ENCODE peak calls at places on chromosomes 2 and 18, in nine cellular contexts. One of them, this sample, is unnamed.
A peak's percentile ranks its signal among the peaks of the same experiment; 100 is the strongest.

GRCh38 chr2:51903728-51904127 is 871.8 kb upstream of the NRXN1 start:
- DNase-seq in LoVo: no peak
- DNase-seq in K562: no peak
- DNase-seq in skeletal muscle cell: no peak
- DNase-seq in BE2C: no peak
- DNase-seq in smooth muscle cell of the brain vasculature: no peak
- DNase-seq in neuronal stem cell: no peak
- DNase-seq in right cardiac atrium: no peak
- DNase-seq in stimulated activated CD4-positive, alpha-beta T cell treated with anti-CD3 and anti-CD28 coated beads, Interleukin-15, amount 100 ng/mL, for 24 hours: no peak
- DNase-seq in this sample: no peak

GRCh38 chr18:811192-812122 is 585 bp downstream of the YES1 start:
- DNase-seq in LoVo: no peak
- DNase-seq in K562: no peak
- DNase-seq in skeletal muscle cell: no peak
- DNase-seq in BE2C: no peak
- DNase-seq in smooth muscle cell of the brain vasculature: no peak
- DNase-seq in neuronal stem cell: peak; percentile 60
- DNase-seq in right cardiac atrium: no peak
- DNase-seq in stimulated activated CD4-positive, alpha-beta T cell treated with anti-CD3 and anti-CD28 coated beads, Interleukin-15, amount 100 ng/mL, for 24 hours: peak; percentile 26
- DNase-seq in this sample: peak; percentile 67

GRCh38 chr2:239593965-239594771 is 193.3 kb upstream of the HDAC4 start:
- DNase-seq in LoVo: no peak
- DNase-seq in K562: no peak
- DNase-seq in skeletal muscle cell: no peak
- DNase-seq in BE2C: no peak
- DNase-seq in smooth muscle cell of the brain vasculature: no peak
- DNase-seq in neuronal stem cell: no peak
- DNase-seq in right cardiac atrium: peak; percentile 24
- DNase-seq in stimulated activated CD4-positive, alpha-beta T cell treated with anti-CD3 and anti-CD28 coated beads, Interleukin-15, amount 100 ng/mL, for 24 hours: no peak
- DNase-seq in this sample: no peak

GRCh38 chr2:29718326-29718725 is 203.1 kb downstream of the ALK start:
- DNase-seq in LoVo: no peak
- DNase-seq in K562: no peak
- DNase-seq in skeletal muscle cell: no peak
- DNase-seq in BE2C: no peak
- DNase-seq in smooth muscle cell of the brain vasculature: no peak
- DNase-seq in neuronal stem cell: no peak
- DNase-seq in right cardiac atrium: no peak
- DNase-seq in stimulated activated CD4-positive, alpha-beta T cell treated with anti-CD3 and anti-CD28 coated beads, Interleukin-15, amount 100 ng/mL, for 24 hours: no peak
- DNase-seq in this sample: no peak

GRCh38 chr2:140247451-140248205 is 1467.4 kb upstream of the NXPH2 start:
- DNase-seq in LoVo: no peak
- DNase-seq in K562: no peak
- DNase-seq in skeletal muscle cell: peak; percentile 29
- DNase-seq in BE2C: no peak
- DNase-seq in smooth muscle cell of the brain vasculature: no peak
- DNase-seq in neuronal stem cell: no peak
- DNase-seq in right cardiac atrium: peak; percentile 54
- DNase-seq in stimulated activated CD4-positive, alpha-beta T cell treated with anti-CD3 and anti-CD28 coated beads, Interleukin-15, amount 100 ng/mL, for 24 hours: no peak
- DNase-seq in this sample: no peak

GRCh38 chr2:214830794-214831346 is 21.4 kb upstream of the BARD1 start:
- DNase-seq in LoVo: no peak
- DNase-seq in K562: no peak
- DNase-seq in skeletal muscle cell: no peak
- DNase-seq in BE2C: no peak
- DNase-seq in smooth muscle cell of the brain vasculature: no peak
- DNase-seq in neuronal stem cell: no peak
- DNase-seq in right cardiac atrium: no peak
- DNase-seq in stimulated activated CD4-positive, alpha-beta T cell treated with anti-CD3 and anti-CD28 coated beads, Interleukin-15, amount 100 ng/mL, for 24 hours: no peak
- DNase-seq in this sample: no peak

GRCh38 chr2:183010112-183010511 is 28.1 kb downstream of the NCKAP1 start:
- DNase-seq in LoVo: no peak
- DNase-seq in K562: peak; percentile 52
- DNase-seq in skeletal muscle cell: peak; percentile 39
- DNase-seq in BE2C: peak; percentile 16
- DNase-seq in smooth muscle cell of the brain vasculature: peak; percentile 89
- DNase-seq in neuronal stem cell: peak; percentile 23
- DNase-seq in right cardiac atrium: peak; percentile 53
- DNase-seq in stimulated activated CD4-positive, alpha-beta T cell treated with anti-CD3 and anti-CD28 coated beads, Interleukin-15, amount 100 ng/mL, for 24 hours: no peak
- DNase-seq in this sample: no peak

GRCh38 chr2:150548527-150548926 is 61.1 kb upstream of the RND3 start:
- DNase-seq in LoVo: no peak
- DNase-seq in K562: no peak
- DNase-seq in skeletal muscle cell: no peak
- DNase-seq in BE2C: peak; percentile 12
- DNase-seq in smooth muscle cell of the brain vasculature: no peak
- DNase-seq in neuronal stem cell: no peak
- DNase-seq in right cardiac atrium: no peak
- DNase-seq in stimulated activated CD4-positive, alpha-beta T cell treated with anti-CD3 and anti-CD28 coated beads, Interleukin-15, amount 100 ng/mL, for 24 hours: no peak
- DNase-seq in this sample: no peak

GRCh38 chr2:111705711-111706323 is 178.2 kb downstream of the ANAPC1 start:
- DNase-seq in LoVo: peak; percentile 88
- DNase-seq in K562: no peak
- DNase-seq in skeletal muscle cell: peak; percentile 83
- DNase-seq in BE2C: no peak
- DNase-seq in smooth muscle cell of the brain vasculature: peak; percentile 73
- DNase-seq in neuronal stem cell: peak; percentile 65
- DNase-seq in right cardiac atrium: no peak
- DNase-seq in stimulated activated CD4-positive, alpha-beta T cell treated with anti-CD3 and anti-CD28 coated beads, Interleukin-15, amount 100 ng/mL, for 24 hours: peak; percentile 79
- DNase-seq in this sample: no peak

GRCh38 chr18:23872701-23873550 is 141.6 kb upstream of the TTC39C start:
- DNase-seq in LoVo: peak; percentile 93
- DNase-seq in K562: no peak
- DNase-seq in skeletal muscle cell: no peak
- DNase-seq in BE2C: no peak
- DNase-seq in smooth muscle cell of the brain vasculature: no peak
- DNase-seq in neuronal stem cell: no peak
- DNase-seq in right cardiac atrium: peak; percentile 30
- DNase-seq in stimulated activated CD4-positive, alpha-beta T cell treated with anti-CD3 and anti-CD28 coated beads, Interleukin-15, amount 100 ng/mL, for 24 hours: peak; percentile 17
- DNase-seq in this sample: peak; percentile 98

GRCh38 chr18:13520306-13520705 is 206.1 kb downstream of the FAM210A start:
- DNase-seq in LoVo: no peak
- DNase-seq in K562: no peak
- DNase-seq in skeletal muscle cell: no peak
- DNase-seq in BE2C: no peak
- DNase-seq in smooth muscle cell of the brain vasculature: no peak
- DNase-seq in neuronal stem cell: no peak
- DNase-seq in right cardiac atrium: peak; percentile 82
- DNase-seq in stimulated activated CD4-positive, alpha-beta T cell treated with anti-CD3 and anti-CD28 coated beads, Interleukin-15, amount 100 ng/mL, for 24 hours: no peak
- DNase-seq in this sample: no peak

GRCh38 chr18:11163668-11164067 is 14.3 kb upstream of the PIEZO2 start:
- DNase-seq in LoVo: no peak
- DNase-seq in K562: no peak
- DNase-seq in skeletal muscle cell: no peak
- DNase-seq in BE2C: no peak
- DNase-seq in smooth muscle cell of the brain vasculature: no peak
- DNase-seq in neuronal stem cell: no peak
- DNase-seq in right cardiac atrium: peak; percentile 73
- DNase-seq in stimulated activated CD4-positive, alpha-beta T cell treated with anti-CD3 and anti-CD28 coated beads, Interleukin-15, amount 100 ng/mL, for 24 hours: peak; percentile 14
- DNase-seq in this sample: no peak

GRCh38 chr2:9234680-9235387 is 28.2 kb downstream of the ASAP2 start:
- DNase-seq in LoVo: peak; percentile 84
- DNase-seq in K562: peak; percentile 37
- DNase-seq in skeletal muscle cell: no peak
- DNase-seq in BE2C: peak; percentile 77
- DNase-seq in smooth muscle cell of the brain vasculature: no peak
- DNase-seq in neuronal stem cell: no peak
- DNase-seq in right cardiac atrium: no peak
- DNase-seq in stimulated activated CD4-positive, alpha-beta T cell treated with anti-CD3 and anti-CD28 coated beads, Interleukin-15, amount 100 ng/mL, for 24 hours: no peak
- DNase-seq in this sample: peak; percentile 91

GRCh38 chr2:84905181-84906107 is at the start of gene TMSB10:
- DNase-seq in LoVo: peak; percentile 87
- DNase-seq in K562: peak; percentile 88
- DNase-seq in skeletal muscle cell: peak; percentile 60
- DNase-seq in BE2C: peak; percentile 77
- DNase-seq in smooth muscle cell of the brain vasculature: no peak
- DNase-seq in neuronal stem cell: peak; percentile 76
- DNase-seq in right cardiac atrium: peak; percentile 95
- DNase-seq in stimulated activated CD4-positive, alpha-beta T cell treated with anti-CD3 and anti-CD28 coated beads, Interleukin-15, amount 100 ng/mL, for 24 hours: peak; percentile 88
- DNase-seq in this sample: peak; percentile 85

GRCh38 chr2:101252408-101253012 is at the start of gene CNOT11:
- DNase-seq in LoVo: peak; percentile 98
- DNase-seq in K562: peak; percentile 95
- DNase-seq in skeletal muscle cell: peak; percentile 94
- DNase-seq in BE2C: peak; percentile 95
- DNase-seq in smooth muscle cell of the brain vasculature: peak; percentile 95
- DNase-seq in neuronal stem cell: peak; percentile 98
- DNase-seq in right cardiac atrium: peak; percentile 100
- DNase-seq in stimulated activated CD4-positive, alpha-beta T cell treated with anti-CD3 and anti-CD28 coated beads, Interleukin-15, amount 100 ng/mL, for 24 hours: peak; percentile 99
- DNase-seq in this sample: peak; percentile 98

GRCh38 chr2:16635796-16636699 is 29.6 kb downstream of the CYRIA start:
- DNase-seq in LoVo: no peak
- DNase-seq in K562: peak; percentile 57
- DNase-seq in skeletal muscle cell: no peak
- DNase-seq in BE2C: peak; percentile 19
- DNase-seq in smooth muscle cell of the brain vasculature: no peak
- DNase-seq in neuronal stem cell: no peak
- DNase-seq in right cardiac atrium: no peak
- DNase-seq in stimulated activated CD4-positive, alpha-beta T cell treated with anti-CD3 and anti-CD28 coated beads, Interleukin-15, amount 100 ng/mL, for 24 hours: no peak
- DNase-seq in this sample: no peak

GRCh38 chr2:102061962-102062795 is 70.4 kb downstream of the IL1R2 start:
- DNase-seq in LoVo: no peak
- DNase-seq in K562: no peak
- DNase-seq in skeletal muscle cell: peak; percentile 97
- DNase-seq in BE2C: no peak
- DNase-seq in smooth muscle cell of the brain vasculature: no peak
- DNase-seq in neuronal stem cell: no peak
- DNase-seq in right cardiac atrium: peak; percentile 82
- DNase-seq in stimulated activated CD4-positive, alpha-beta T cell treated with anti-CD3 and anti-CD28 coated beads, Interleukin-15, amount 100 ng/mL, for 24 hours: peak; percentile 56
- DNase-seq in this sample: no peak